ENCODE peak calls at places on chromosomes 5 and 9, in nine cellular contexts. Z is A549; M is CD4-positive, alpha-beta memory T cell; W is HTR-8/SVneo; T is NCI-H2081; S is AG08396; O is DMS79; A is stimulated activated CD8-positive, alpha-beta memory T cell treated with anti-CD3 and anti-CD28 coated beads, Interleukin-4, amount 100 ng/mL, for 1 hour; Y is AG09319. Q is an unnamed sample.

GRCh38 chr5:160702323-160702722 is 149.7 kb downstream of the ATP10B start:
- DNase-seq in T (no peak), Z (no peak), M (no peak), Y (no peak), W (no peak), S (no peak), O (no peak), A (no peak), Q (no peak)

GRCh38 chr5:172095368-172095960 is 89.0 kb upstream of the FBXW11 start:
- DNase-seq in Y (no peak), A (no peak), W (no peak), M (no peak), T (no peak), Z (no peak), S (no peak), O (no peak), Q (no peak)

GRCh38 chr9:133634024-133634691 is 2.0 kb upstream of the DBH start:
- DNase-seq in T (peak; percentile 63), W (no peak), O (peak; percentile 63), A (no peak), S (no peak), Y (no peak), Z (no peak), M (no peak), Q (no peak)

GRCh38 chr9:72828281-72828731 is 124.5 kb downstream of the ALDH1A1 start:
- DNase-seq in M (no peak), S (no peak), O (no peak), T (no peak), Z (peak; percentile 86), A (no peak), Y (no peak), W (no peak), Q (no peak)

GRCh38 chr5:96381526-96381925 is 51.5 kb downstream of the PCSK1 start:
- DNase-seq in Y (no peak), Z (peak; percentile 27), O (peak; percentile 62), M (peak; percentile 3), A (no peak), S (no peak), W (no peak), T (peak; percentile 16), Q (no peak)

GRCh38 chr9:98726735-98727134 is 18.0 kb upstream of the GABBR2 start:
- DNase-seq in S (peak; percentile 48), M (no peak), A (no peak), Z (no peak), O (no peak), T (no peak), W (no peak), Y (peak; percentile 34), Q (no peak)

GRCh38 chr5:179371681-179372675 is 26.7 kb upstream of the ADAMTS2 start:
- DNase-seq in A (no peak), S (no peak), Z (no peak), W (no peak), M (no peak), Y (no peak), T (no peak), O (no peak), Q (no peak)

GRCh38 chr5:52837068-52837467 is 49.4 kb downstream of the ITGA1 start:
- DNase-seq in Y (no peak), M (no peak), A (no peak), Z (no peak), T (no peak), W (no peak), O (no peak), S (no peak), Q (no peak)

GRCh38 chr9:107307331-107307730 is 24.3 kb downstream of the RAD23B start:
- DNase-seq in M (no peak), Y (no peak), O (no peak), A (no peak), Z (no peak), W (no peak), S (no peak), T (no peak), Q (no peak)

GRCh38 chr5:17067657-17068392 is 131.7 kb upstream of the MYO10 start:
- DNase-seq in O (no peak), T (no peak), Y (no peak), A (no peak), S (no peak), W (no peak), Z (no peak), M (no peak), Q (no peak)

GRCh38 chr5:91183743-91184142 is 199.4 kb downstream of the ARRDC3 start:
- DNase-seq in T (no peak), Y (no peak), O (no peak), W (no peak), Z (no peak), S (no peak), A (no peak), M (no peak), Q (no peak)

Q was measured in GOT3.